ENCODE peak calls at places on chromosomes 3 and 15, in five cellular contexts. One of them, this sample, is unnamed.

GRCh38 chr3:114214542-114215341 is 22.6 kb downstream of the ZNF80 start:
- DNase-seq in G401: no peak
- DNase-seq in mammary epithelial cell: no peak
- DNase-seq in germinal center: peak
- DNase-seq in GM23248: no peak
- DNase-seq in this sample: no peak

GRCh38 chr3:51371943-51372557 is 13.0 kb upstream of the MANF start:
- DNase-seq in G401: peak
- DNase-seq in mammary epithelial cell: peak
- DNase-seq in germinal center: peak
- DNase-seq in GM23248: peak
- DNase-seq in this sample: peak

GRCh38 chr15:93087825-93088199 is 1.2 kb downstream of the RGMA start:
- DNase-seq in G401: peak
- DNase-seq in mammary epithelial cell: peak
- DNase-seq in germinal center: peak
- DNase-seq in GM23248: peak
- DNase-seq in this sample: peak

GRCh38 chr15:48244923-48245322 is 38.8 kb downstream of the SLC12A1 start:
- DNase-seq in G401: no peak
- DNase-seq in mammary epithelial cell: peak
- DNase-seq in germinal center: no peak
- DNase-seq in GM23248: peak
- DNase-seq in this sample: peak

GRCh38 chr3:172516318-172517214 is 6.7 kb downstream of the TNFSF10 start:
- DNase-seq in G401: peak
- DNase-seq in mammary epithelial cell: peak
- DNase-seq in germinal center: no peak
- DNase-seq in GM23248: peak
- DNase-seq in this sample: peak

GRCh38 chr15:72342385-72342784 is 22.4 kb upstream of the CELF6 start:
- DNase-seq in G401: peak
- DNase-seq in mammary epithelial cell: no peak
- DNase-seq in germinal center: no peak
- DNase-seq in GM23248: peak
- DNase-seq in this sample: peak

GRCh38 chr15:89088605-89089315 is 504 bp downstream of the ABHD2 start:
- DNase-seq in G401: peak
- DNase-seq in mammary epithelial cell: no peak
- DNase-seq in germinal center: no peak
- DNase-seq in GM23248: peak
- DNase-seq in this sample: peak

GRCh38 chr3:57026918-57027317 is 33.5 kb upstream of the SPATA12 start:
- DNase-seq in G401: no peak
- DNase-seq in mammary epithelial cell: no peak
- DNase-seq in germinal center: no peak
- DNase-seq in GM23248: peak
- DNase-seq in this sample: peak

GRCh38 chr15:58074452-58074851 is 8.9 kb upstream of the ALDH1A2 start:
- DNase-seq in G401: no peak
- DNase-seq in mammary epithelial cell: no peak
- DNase-seq in germinal center: no peak
- DNase-seq in GM23248: no peak
- DNase-seq in this sample: no peak

GRCh38 chr15:90154861-90155626 is 46.1 kb upstream of the SEMA4B start:
- DNase-seq in G401: no peak
- DNase-seq in mammary epithelial cell: peak
- DNase-seq in germinal center: no peak
- DNase-seq in GM23248: peak
- DNase-seq in this sample: peak

GRCh38 chr3:89795506-89795905 is 688.1 kb downstream of the EPHA3 start:
- DNase-seq in G401: no peak
- DNase-seq in mammary epithelial cell: no peak
- DNase-seq in germinal center: no peak
- DNase-seq in GM23248: no peak
- DNase-seq in this sample: no peak

GRCh38 chr3:42055291-42055690 is 35.9 kb upstream of the TRAK1 start:
- DNase-seq in G401: no peak
- DNase-seq in mammary epithelial cell: peak
- DNase-seq in germinal center: no peak
- DNase-seq in GM23248: peak
- DNase-seq in this sample: peak

GRCh38 chr3:133437391-133438093 is 37.7 kb downstream of the BFSP2 start:
- DNase-seq in G401: peak
- DNase-seq in mammary epithelial cell: no peak
- DNase-seq in germinal center: peak
- DNase-seq in GM23248: peak
- DNase-seq in this sample: peak

GRCh38 chr3:4814302-4814903 is 164.8 kb upstream of the BHLHE40 start:
- DNase-seq in G401: no peak
- DNase-seq in mammary epithelial cell: no peak
- DNase-seq in germinal center: no peak
- DNase-seq in GM23248: no peak
- DNase-seq in this sample: no peak

GRCh38 chr15:74196175-74196574 is 6.4 kb downstream of the STRA6 start:
- DNase-seq in G401: no peak
- DNase-seq in mammary epithelial cell: peak
- DNase-seq in germinal center: no peak
- DNase-seq in GM23248: peak
- DNase-seq in this sample: peak

GRCh38 chr3:131907809-131908208 is 127.0 kb downstream of the CPNE4 start:
- DNase-seq in G401: no peak
- DNase-seq in mammary epithelial cell: no peak
- DNase-seq in germinal center: no peak
- DNase-seq in GM23248: peak
- DNase-seq in this sample: no peak

GRCh38 chr3:51395493-51396213 is 4.6 kb downstream of the RBM15B start:
- DNase-seq in G401: no peak
- DNase-seq in mammary epithelial cell: no peak
- DNase-seq in germinal center: no peak
- DNase-seq in GM23248: peak
- DNase-seq in this sample: no peak

GRCh38 chr3:85576091-85576690 is 617.4 kb downstream of the CADM2 start:
- DNase-seq in G401: peak
- DNase-seq in mammary epithelial cell: peak
- DNase-seq in germinal center: peak
- DNase-seq in GM23248: peak
- DNase-seq in this sample: peak

GRCh38 chr3:158434412-158435038 is 136.5 kb upstream of the MLF1 start:
- DNase-seq in G401: peak
- DNase-seq in mammary epithelial cell: peak
- DNase-seq in germinal center: peak
- DNase-seq in GM23248: peak
- DNase-seq in this sample: peak

GRCh38 chr3:105979961-105980360 is 111.1 kb upstream of the CBLB start:
- DNase-seq in G401: no peak
- DNase-seq in mammary epithelial cell: no peak
- DNase-seq in germinal center: no peak
- DNase-seq in GM23248: no peak
- DNase-seq in this sample: no peak

GRCh38 chr3:129485681-129486056 is 42.8 kb upstream of the RHO start:
- DNase-seq in G401: no peak
- DNase-seq in mammary epithelial cell: peak
- DNase-seq in germinal center: no peak
- DNase-seq in GM23248: peak
- DNase-seq in this sample: peak

GRCh38 chr3:10303785-10304184 is 11.0 kb upstream of the GHRL start:
- DNase-seq in G401: no peak
- DNase-seq in mammary epithelial cell: no peak
- DNase-seq in germinal center: no peak
- DNase-seq in GM23248: no peak
- DNase-seq in this sample: no peak

GRCh38 chr3:149473314-149473990 is 1.0 kb upstream of the TM4SF4 start:
- DNase-seq in G401: no peak
- DNase-seq in mammary epithelial cell: peak
- DNase-seq in germinal center: no peak
- DNase-seq in GM23248: peak
- DNase-seq in this sample: peak

GRCh38 chr15:73959012-73959581 is 32.8 kb downstream of the LOXL1 start:
- DNase-seq in G401: no peak
- DNase-seq in mammary epithelial cell: peak
- DNase-seq in germinal center: no peak
- DNase-seq in GM23248: peak
- DNase-seq in this sample: peak

GRCh38 chr3:11522398-11522715 is 121.4 kb downstream of the VGLL4 start:
- DNase-seq in G401: no peak
- DNase-seq in mammary epithelial cell: no peak
- DNase-seq in germinal center: no peak
- DNase-seq in GM23248: no peak
- DNase-seq in this sample: peak

GRCh38 chr15:69593981-69594966 is 141.7 kb downstream of the RPLP1 start:
- DNase-seq in G401: peak
- DNase-seq in mammary epithelial cell: peak
- DNase-seq in germinal center: no peak
- DNase-seq in GM23248: peak
- DNase-seq in this sample: peak

GRCh38 chr3:106380232-106380631 is 511.4 kb upstream of the CBLB start:
- DNase-seq in G401: no peak
- DNase-seq in mammary epithelial cell: no peak
- DNase-seq in germinal center: no peak
- DNase-seq in GM23248: no peak
- DNase-seq in this sample: no peak

GRCh38 chr15:92803852-92804609 is 96.1 kb upstream of the CHD2 start:
- DNase-seq in G401: peak
- DNase-seq in mammary epithelial cell: peak
- DNase-seq in germinal center: no peak
- DNase-seq in GM23248: peak
- DNase-seq in this sample: peak

GRCh38 chr3:185069583-185070030 is 83.3 kb downstream of the C3orf70 start:
- DNase-seq in G401: no peak
- DNase-seq in mammary epithelial cell: no peak
- DNase-seq in germinal center: no peak
- DNase-seq in GM23248: no peak
- DNase-seq in this sample: no peak

GRCh38 chr3:137084579-137084978 is 126.8 kb downstream of the IL20RB start:
- DNase-seq in G401: no peak
- DNase-seq in mammary epithelial cell: no peak
- DNase-seq in germinal center: no peak
- DNase-seq in GM23248: no peak
- DNase-seq in this sample: no peak